ENCODE peak calls at places on chromosomes 3 and 15, in ten cellular contexts. B is HepG2, V is transverse colon, M is activated B cell treated with CpG ODN at 0.5 μM for 24 hours, J is gastrocnemius medialis, S is mammary epithelial cell, W is brain microvascular endothelial cell, D is endothelial cell, K is foreskin fibroblast, O is cardiac muscle cell. T is an unnamed sample.
A peak's percentile ranks its signal among the peaks of the same experiment; 100 is the strongest.

GRCh38 chr15:75723171-75723846 is 10.7 kb upstream of the CSPG4 start:
- DNase-seq in B (no peak), V (no peak), M (no peak), J (peak; percentile 3), S (peak; percentile 63), W (no peak), D (no peak), K (no peak), O (no peak), T (no peak)

GRCh38 chr3:126005951-126006350 is 37.0 kb downstream of the ROPN1B start:
- DNase-seq in B (no peak), V (no peak), M (no peak), J (no peak), S (peak; percentile 83), W (peak; percentile 46), D (no peak), K (peak; percentile 62), O (peak; percentile 29), T (no peak)

GRCh38 chr3:46538803-46539442 is 27.2 kb downstream of the LRRC2 start:
- DNase-seq in B (no peak), V (peak; percentile 83), M (peak; percentile 70), J (peak; percentile 36), S (no peak), W (peak; percentile 36), D (peak; percentile 33), K (peak; percentile 78), O (peak; percentile 41), T (no peak)

GRCh38 chr3:15512173-15512572 is 9.3 kb downstream of the COLQ start:
- DNase-seq in B (no peak), V (no peak), M (no peak), J (peak; percentile 79), S (no peak), W (no peak), D (no peak), K (peak; percentile 20), O (peak; percentile 72), T (no peak)

GRCh38 chr15:84598993-84599392 is 1.8 kb upstream of the ZSCAN2 start:
- DNase-seq in B (peak; percentile 65), V (peak; percentile 40), M (no peak), J (no peak), S (no peak), W (peak; percentile 58), D (peak; percentile 64), K (peak; percentile 80), O (peak; percentile 72), T (no peak)

GRCh38 chr15:48470096-48470495 is 138.9 kb downstream of the DUT start:
- DNase-seq in B (no peak), V (no peak), M (no peak), J (no peak), S (no peak), W (no peak), D (no peak), K (no peak), O (no peak), T (no peak)

GRCh38 chr3:36969540-36970432 is 23.1 kb downstream of the EPM2AIP1 start:
- DNase-seq in B (peak; percentile 73), V (no peak), M (peak; percentile 26), J (no peak), S (peak; percentile 96), W (peak; percentile 90), D (peak; percentile 18), K (peak; percentile 86), O (peak; percentile 46), T (no peak)

GRCh38 chr3:49813497-49814174 is at the start of gene UBA7:
- DNase-seq in B (peak; percentile 74), V (peak; percentile 63), M (peak; percentile 35), J (no peak), S (peak; percentile 52), W (peak; percentile 55), D (no peak), K (peak; percentile 73), O (peak; percentile 86), T (no peak)

GRCh38 chr3:15645740-15646490 is 44.4 kb downstream of the BTD start:
- DNase-seq in B (no peak), V (no peak), M (no peak), J (peak; percentile 63), S (peak; percentile 81), W (peak; percentile 88), D (no peak), K (peak; percentile 90), O (peak; percentile 84), T (no peak)

DNA sequence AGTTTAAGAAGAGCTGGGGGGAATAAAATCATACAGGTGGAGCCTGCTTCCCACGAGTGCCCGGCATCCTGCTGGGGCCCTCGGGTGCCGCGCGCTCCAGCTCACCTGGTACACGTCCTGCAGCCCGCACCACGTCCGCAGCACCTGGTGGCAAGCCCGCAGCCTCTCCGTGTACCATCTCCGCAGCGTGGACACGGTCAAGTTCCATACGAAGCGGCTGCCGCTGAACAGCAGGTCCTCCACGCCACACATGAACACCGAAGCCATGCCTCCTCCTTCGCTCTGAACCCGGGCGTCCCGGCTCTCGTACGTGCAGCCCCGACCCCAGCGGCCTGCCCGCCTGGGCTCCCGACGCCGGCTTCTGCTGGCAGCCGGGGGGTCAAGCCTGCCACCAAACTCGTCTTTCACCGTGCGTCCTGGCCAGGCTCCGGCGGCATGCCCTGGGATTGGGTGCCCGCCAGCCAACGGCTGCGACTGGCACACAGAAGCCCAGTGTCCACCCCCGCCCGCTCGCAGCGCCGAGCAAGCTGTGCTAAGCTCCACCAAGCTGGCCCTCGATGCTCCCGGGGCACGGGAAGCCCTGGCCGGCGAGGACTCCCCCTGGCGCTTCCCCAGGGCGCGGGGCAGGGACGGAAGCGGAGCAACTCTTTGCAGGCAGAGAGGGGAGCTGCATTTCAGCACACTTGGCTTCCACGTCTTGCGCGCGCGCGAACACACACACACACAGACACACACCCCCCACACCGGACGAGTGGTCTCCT is at the start of gene FRMD4B:
- DNase-seq in B (peak; percentile 3), V (peak; percentile 65), M (no peak), J (peak; percentile 50), S (peak; percentile 65), W (no peak), D (peak; percentile 71), K (peak; percentile 62), O (peak; percentile 18), T (peak; percentile 22)
- TF ChIP-seq CTCF in B (peak; percentile 44), V (no peak), M (no peak), J (no peak), S (peak; percentile 16), W (peak; percentile 56), D (no peak), K (no peak), O (peak; percentile 26), T (no peak)

GRCh38 chr3:188153949-188154757 is at the start of gene LPP:
- DNase-seq in B (peak; percentile 47), V (peak; percentile 85), M (peak; percentile 88), J (peak; percentile 76), S (peak; percentile 85), W (peak; percentile 73), D (peak; percentile 76), K (peak; percentile 88), O (peak; percentile 89), T (no peak)
- TF ChIP-seq CTCF in B (peak; percentile 39), V (no peak), M (no peak), J (no peak), S (no peak), W (no peak), D (no peak), K (no peak), O (peak; percentile 9), T (no peak)

DNA sequence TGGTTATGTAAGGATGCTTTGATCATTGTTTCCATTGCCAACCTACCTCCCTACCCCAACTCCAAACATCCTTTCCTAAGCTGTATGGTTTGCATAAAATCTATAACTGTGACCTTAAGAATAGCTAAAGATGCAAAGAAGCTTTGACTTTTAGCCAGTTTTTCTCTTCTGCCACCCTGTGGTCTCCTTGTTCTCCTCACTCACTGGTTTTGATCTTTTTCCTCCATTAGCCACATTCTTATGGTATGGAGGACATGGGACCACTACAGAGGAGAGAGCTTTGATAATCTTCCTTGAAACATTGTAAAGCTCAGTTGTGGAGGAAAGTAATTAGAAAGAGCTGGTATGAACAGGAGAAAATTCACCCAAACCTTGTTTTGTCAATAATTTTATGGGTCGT is 115.9 kb downstream of the NEK11 start:
- DNase-seq in B (no peak), V (no peak), M (no peak), J (no peak), S (no peak), W (no peak), D (no peak), K (peak; percentile 29), O (peak; percentile 25), T (no peak)
- TF ChIP-seq CTCF in B (peak; percentile 12), V (no peak), M (no peak), J (no peak), S (no peak), W (peak; percentile 24), D (no peak), K (no peak), O (peak; percentile 26), T (no peak)

DNA sequence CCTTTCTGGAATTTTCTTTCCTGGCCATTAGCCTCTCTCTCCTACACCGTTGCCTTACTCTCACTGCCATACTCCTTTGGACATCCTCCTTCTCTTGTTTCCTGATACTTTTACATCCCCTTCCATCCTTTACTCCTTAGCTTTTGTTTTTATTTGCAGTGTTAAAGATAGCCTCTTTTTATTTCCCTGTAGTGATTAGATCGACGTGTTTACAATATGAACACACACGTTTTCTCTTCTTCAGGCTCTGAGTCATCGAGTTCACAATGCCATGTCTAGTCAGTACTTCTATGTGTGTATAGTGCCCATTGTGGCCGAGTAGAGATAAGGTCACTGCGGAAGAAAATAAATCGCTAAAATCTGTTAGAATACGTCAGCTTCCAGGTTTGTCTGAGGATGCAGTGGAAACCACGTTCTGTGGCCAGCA is 208.5 kb downstream of the LPP start:
- DNase-seq in B (peak; percentile 73), V (no peak), M (no peak), J (no peak), S (peak; percentile 72), W (peak; percentile 92), D (no peak), K (peak; percentile 76), O (peak; percentile 85), T (no peak)
- TF ChIP-seq CTCF in B (no peak), V (no peak), M (no peak), J (no peak), S (no peak), W (peak; percentile 29), D (no peak), K (no peak), O (peak; percentile 22), T (no peak)

DNA sequence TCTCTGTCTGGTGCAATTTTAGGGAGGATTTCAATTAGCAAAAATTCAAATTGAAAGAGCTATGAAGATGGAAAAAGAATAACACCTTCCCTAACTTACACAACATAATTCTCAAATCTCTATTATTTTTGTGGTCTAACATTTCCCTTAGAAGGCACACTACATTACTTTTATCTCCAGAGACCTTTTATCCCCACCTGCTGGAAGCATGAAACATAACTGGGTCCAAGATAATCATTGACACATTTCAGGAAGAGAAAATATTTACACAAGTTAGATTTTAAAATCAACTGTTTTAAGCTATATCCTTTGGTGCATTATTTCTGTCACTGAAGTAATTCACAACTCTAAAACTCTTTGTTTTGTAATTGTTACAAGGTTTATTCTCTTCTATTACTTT is 779.5 kb downstream of the ROBO1 start:
- DNase-seq in B (peak; percentile 59), V (no peak), M (no peak), J (no peak), S (no peak), W (no peak), D (no peak), K (peak; percentile 64), O (peak; percentile 38), T (no peak)
- TF ChIP-seq CTCF in B (peak; percentile 68), V (peak; percentile 25), M (no peak), J (no peak), S (peak; percentile 27), W (peak; percentile 41), D (peak; percentile 29), K (peak; percentile 38), O (peak; percentile 42), T (peak; percentile 53)

GRCh38 chr3:144244662-144245061 is 273.0 kb downstream of the DIPK2A start:
- DNase-seq in B (no peak), V (no peak), M (no peak), J (no peak), S (no peak), W (no peak), D (no peak), K (no peak), O (no peak), T (no peak)
- TF ChIP-seq CTCF in B (no peak), V (no peak), M (no peak), J (no peak), S (no peak), W (no peak), D (no peak), K (no peak), O (no peak), T (no peak)

T was measured in D721Med.